ENCODE peak calls at places on chromosomes 5 and 9, in ten cellular contexts. C is choroid plexus epithelial cell, Z is cardiac muscle cell, S is stomach, H is endodermal cell, G is IMR-90, T is NB4, I is kidney epithelial cell, N is lower leg skin, A is AG10803. X is an unnamed sample.
A peak's percentile ranks its signal among the peaks of the same experiment; 100 is the strongest.

GRCh38 chr9:105313238-105313637 is 68.8 kb downstream of the SLC44A1 start:
- DNase-seq in C (no peak), Z (no peak), S (no peak), H (no peak), G (no peak), T (no peak), I (no peak), N (no peak), A (no peak), X (no peak)

GRCh38 chr5:81553570-81554212 is 159.8 kb upstream of the ACOT12 start:
- DNase-seq in C (peak; percentile 14), Z (no peak), S (no peak), H (no peak), G (no peak), T (no peak), I (no peak), N (no peak), A (no peak), X (no peak)

GRCh38 chr5:138869763-138870500 is 5.2 kb downstream of the LRRTM2 start:
- DNase-seq in C (peak; percentile 53), Z (peak; percentile 61), S (no peak), H (no peak), G (peak; percentile 51), T (no peak), I (no peak), N (no peak), A (no peak), X (no peak)

GRCh38 chr9:9563817-9564216 is 1049.0 kb downstream of the PTPRD start:
- DNase-seq in C (no peak), Z (no peak), S (no peak), H (no peak), G (no peak), T (no peak), I (peak; percentile 7), N (no peak), A (no peak), X (peak; percentile 13)

GRCh38 chr5:82312373-82312856 is 34.3 kb upstream of the RPS23 start:
- DNase-seq in C (peak; percentile 93), Z (peak; percentile 91), S (no peak), H (peak; percentile 91), G (peak; percentile 83), T (peak; percentile 74), I (peak; percentile 23), N (peak; percentile 89), A (peak; percentile 84), X (peak; percentile 9)

GRCh38 chr5:135887881-135888614 is 7.6 kb downstream of the IL9 start:
- DNase-seq in C (peak; percentile 83), Z (peak; percentile 66), S (no peak), H (peak; percentile 73), G (peak; percentile 52), T (peak; percentile 16), I (peak; percentile 7), N (no peak), A (peak; percentile 41), X (no peak)

GRCh38 chr5:174945853-174946252 is 221.5 kb downstream of the MSX2 start:
- DNase-seq in C (no peak), Z (no peak), S (no peak), H (no peak), G (no peak), T (no peak), I (no peak), N (no peak), A (no peak), X (no peak)

GRCh38 chr9:36426945-36427344 is 26.9 kb upstream of the RNF38 start:
- DNase-seq in C (no peak), Z (peak; percentile 40), S (no peak), H (no peak), G (no peak), T (no peak), I (no peak), N (no peak), A (no peak), X (no peak)

GRCh38 chr9:94031946-94032345 is 52.3 kb upstream of the PTPDC1 start:
- DNase-seq in C (no peak), Z (peak; percentile 36), S (no peak), H (no peak), G (no peak), T (no peak), I (no peak), N (no peak), A (no peak), X (no peak)

GRCh38 chr9:94034511-94034910 is 49.8 kb upstream of the PTPDC1 start:
- DNase-seq in C (no peak), Z (no peak), S (no peak), H (no peak), G (no peak), T (no peak), I (no peak), N (no peak), A (no peak), X (no peak)

GRCh38 chr9:94030318-94031179 is 53.7 kb upstream of the PTPDC1 start:
- DNase-seq in C (peak; percentile 83), Z (peak; percentile 89), S (peak; percentile 87), H (peak; percentile 94), G (peak; percentile 79), T (peak; percentile 91), I (peak; percentile 41), N (peak; percentile 96), A (peak; percentile 77), X (no peak)

GRCh38 chr9:94031380-94031779 is 52.9 kb upstream of the PTPDC1 start:
- DNase-seq in C (no peak), Z (peak; percentile 13), S (no peak), H (no peak), G (no peak), T (no peak), I (no peak), N (no peak), A (peak; percentile 3), X (no peak)

GRCh38 chr9:94033383-94033782 is 50.9 kb upstream of the PTPDC1 start:
- DNase-seq in C (no peak), Z (no peak), S (no peak), H (no peak), G (no peak), T (no peak), I (no peak), N (no peak), A (no peak), X (no peak)
- H3K4me3 ChIP-seq in C (no peak overlapping the region), Z (no peak overlapping the region), S (no peak overlapping the region), H (no peak overlapping the region), G (no peak overlapping the region), T (no peak overlapping the region), I (no peak overlapping the region), N (no peak overlapping the region), A (no peak overlapping the region), X (no peak overlapping the region)

DNA sequence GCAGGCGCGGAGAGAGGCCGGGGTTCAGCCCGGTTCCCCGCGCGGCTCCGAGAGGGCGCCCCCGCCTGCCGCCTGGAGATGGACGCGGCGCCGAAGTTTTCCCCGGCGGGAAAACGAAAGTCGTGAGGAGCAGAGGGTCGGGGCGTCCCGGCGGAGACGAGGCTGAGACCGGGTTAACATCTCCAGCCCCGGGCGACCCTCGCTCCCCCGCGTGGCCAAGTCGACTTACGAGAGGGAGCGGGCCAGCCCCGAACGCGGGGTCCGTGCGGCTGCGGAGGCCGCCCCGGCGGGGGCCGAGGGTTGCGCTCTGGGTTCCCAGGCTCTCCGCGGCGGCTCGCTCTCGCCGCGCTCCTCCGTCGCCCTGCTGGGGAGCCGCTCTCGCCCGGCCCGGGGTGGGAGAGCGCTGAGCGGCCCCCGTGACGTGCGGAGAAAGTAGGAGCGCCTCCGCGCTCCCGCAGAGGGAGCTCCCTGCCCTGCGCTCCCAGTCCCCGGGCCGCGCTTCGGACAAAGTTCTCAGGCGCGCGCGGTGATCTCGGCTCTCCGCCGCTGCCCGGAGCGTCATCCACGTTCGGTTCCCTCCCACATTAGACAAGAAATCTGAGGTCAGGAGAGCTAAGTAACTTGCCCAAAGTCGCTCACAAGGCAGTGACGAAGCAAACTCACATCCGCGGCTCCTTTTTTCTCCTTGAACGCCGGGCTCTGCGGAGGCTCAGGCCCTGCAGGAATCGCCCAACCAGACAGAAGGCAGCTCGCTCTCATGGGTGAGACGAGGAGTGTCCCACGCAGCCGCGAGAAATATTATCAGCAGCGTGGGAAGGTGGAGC is 1.1 kb upstream of the GCNT4 start:
- DNase-seq in C (peak; percentile 82), Z (peak; percentile 88), S (peak; percentile 76), H (peak; percentile 84), G (peak; percentile 73), T (peak; percentile 48), I (no peak), N (peak; percentile 90), A (peak; percentile 84), X (peak; percentile 44)
- TF ChIP-seq CTCF in C (peak; percentile 17), Z (peak; percentile 13), S (no peak), H (peak; percentile 36), G (peak; percentile 19), T (no peak), I (no peak), N (no peak), A (no peak), X (peak; percentile 9)

GRCh38 chr5:101915559-101915958 is 380.5 kb downstream of the SLCO4C1 start:
- DNase-seq in C (peak; percentile 22), Z (no peak), S (no peak), H (peak; percentile 35), G (no peak), T (no peak), I (no peak), N (no peak), A (no peak), X (no peak)
- H3K4me3 ChIP-seq in C (no peak overlapping the region), Z (no peak overlapping the region), S (no peak overlapping the region), H (no peak overlapping the region), G (no peak overlapping the region), T (no peak overlapping the region), I (no peak overlapping the region), N (no peak overlapping the region), A (no peak overlapping the region), X (no peak overlapping the region)

GRCh38 chr9:111969061-111969460 is 72.4 kb downstream of the UGCG start:
- DNase-seq in C (peak; percentile 38), Z (peak; percentile 87), S (no peak), H (no peak), G (peak; percentile 72), T (no peak), I (no peak), N (no peak), A (peak; percentile 66), X (no peak)

GRCh38 chr9:111967621-111968020 is 71.0 kb downstream of the UGCG start:
- DNase-seq in C (no peak), Z (no peak), S (no peak), H (no peak), G (no peak), T (no peak), I (no peak), N (no peak), A (no peak), X (no peak)

GRCh38 chr9:111969622-111970021 is 73.0 kb downstream of the UGCG start:
- DNase-seq in C (no peak), Z (no peak), S (no peak), H (no peak), G (no peak), T (no peak), I (no peak), N (no peak), A (no peak), X (no peak)

GRCh38 chr9:111974092-111974681 is 77.6 kb downstream of the UGCG start:
- DNase-seq in C (peak; percentile 68), Z (peak; percentile 46), S (peak; percentile 44), H (no peak), G (peak; percentile 66), T (no peak), I (no peak), N (peak; percentile 39), A (peak; percentile 83), X (no peak)

DNA sequence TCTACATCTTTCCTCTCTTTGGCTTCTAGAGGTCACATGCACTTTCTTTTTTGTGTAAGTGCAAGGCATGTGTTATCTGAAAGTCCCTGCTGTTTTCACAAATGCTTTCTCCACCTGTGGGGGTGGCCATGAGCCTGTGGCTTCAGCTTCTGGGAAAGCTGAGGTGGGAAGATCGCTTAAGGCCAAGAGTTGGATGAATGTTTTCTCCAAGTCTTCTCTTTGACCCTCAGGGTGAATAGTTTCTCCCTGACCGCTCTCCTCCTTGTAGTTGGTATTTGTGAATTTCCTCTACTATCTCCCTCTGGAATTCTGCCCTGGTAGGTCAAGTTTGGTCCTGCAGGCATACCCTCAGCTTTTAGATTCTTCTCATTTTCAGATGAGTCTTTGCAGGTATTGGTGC is 74.2 kb downstream of the UGCG start:
- DNase-seq in C (no peak), Z (no peak), S (no peak), H (no peak), G (no peak), T (no peak), I (no peak), N (no peak), A (no peak), X (no peak)
- TF ChIP-seq CTCF in C (no peak), Z (no peak), S (no peak), H (peak; percentile 31), G (no peak), T (no peak), I (no peak), N (no peak), A (no peak), X (peak; percentile 5)

X was measured in epithelial cell of proximal tubule.